ENCODE peak calls at places on chromosomes 4 and X, in ten cellular contexts. One of them, this sample, is unnamed. For H3K4me1, the result is how much of the 10 kb centered on the place peaks cover.

GRCh38 chrX:49884290-49884862 is 5.1 kb downstream of the USP27X start:
- DNase-seq in OCI-LY7: peak
- DNase-seq in psoas muscle: peak
- DNase-seq in Panc1: peak
- DNase-seq in prostate gland: peak
- DNase-seq in thyroid gland: peak
- DNase-seq in spleen: peak
- DNase-seq in mesendoderm: peak
- DNase-seq in cardiac muscle cell: peak
- DNase-seq in GM12878: peak
- DNase-seq in this sample: peak

GRCh38 chrX:13646154-13646549 is 6.8 kb upstream of the TCEANC start:
- DNase-seq in OCI-LY7: peak
- DNase-seq in psoas muscle: no peak
- DNase-seq in Panc1: no peak
- DNase-seq in prostate gland: peak
- DNase-seq in thyroid gland: peak
- DNase-seq in spleen: no peak
- DNase-seq in mesendoderm: peak
- DNase-seq in cardiac muscle cell: peak
- DNase-seq in GM12878: no peak
- DNase-seq in this sample: peak

GRCh38 chr4:1715002-1715761 is 3.1 kb upstream of the SLBP start:
- DNase-seq in OCI-LY7: peak
- DNase-seq in psoas muscle: no peak
- DNase-seq in Panc1: no peak
- DNase-seq in prostate gland: no peak
- DNase-seq in thyroid gland: no peak
- DNase-seq in spleen: peak
- DNase-seq in mesendoderm: no peak
- DNase-seq in cardiac muscle cell: no peak
- DNase-seq in GM12878: no peak
- DNase-seq in this sample: no peak

GRCh38 chrX:154458116-154458953 is at the start of gene PLXNA3:
- DNase-seq in OCI-LY7: peak
- DNase-seq in psoas muscle: peak
- DNase-seq in Panc1: no peak
- DNase-seq in prostate gland: no peak
- DNase-seq in thyroid gland: peak
- DNase-seq in spleen: peak
- DNase-seq in mesendoderm: peak
- DNase-seq in cardiac muscle cell: peak
- DNase-seq in GM12878: no peak
- DNase-seq in this sample: no peak

GRCh38 chr4:100913685-100914084 is 395.9 kb upstream of the EMCN start:
- DNase-seq in OCI-LY7: no peak
- DNase-seq in psoas muscle: no peak
- DNase-seq in Panc1: no peak
- DNase-seq in prostate gland: no peak
- DNase-seq in thyroid gland: no peak
- DNase-seq in spleen: no peak
- DNase-seq in mesendoderm: peak
- DNase-seq in cardiac muscle cell: no peak
- DNase-seq in GM12878: no peak
- DNase-seq in this sample: peak

GRCh38 chr4:108172231-108172779 is 3.6 kb upstream of the LEF1 start:
- DNase-seq in OCI-LY7: peak
- DNase-seq in psoas muscle: peak
- DNase-seq in Panc1: no peak
- DNase-seq in prostate gland: no peak
- DNase-seq in thyroid gland: no peak
- DNase-seq in spleen: no peak
- DNase-seq in mesendoderm: no peak
- DNase-seq in cardiac muscle cell: peak
- DNase-seq in GM12878: no peak
- DNase-seq in this sample: no peak

GRCh38 chr4:145154573-145154972 is 25.8 kb downstream of the OTUD4 start:
- DNase-seq in OCI-LY7: peak
- DNase-seq in psoas muscle: no peak
- DNase-seq in Panc1: no peak
- DNase-seq in prostate gland: no peak
- DNase-seq in thyroid gland: peak
- DNase-seq in spleen: no peak
- DNase-seq in mesendoderm: peak
- DNase-seq in cardiac muscle cell: peak
- DNase-seq in GM12878: no peak
- DNase-seq in this sample: no peak

GRCh38 chr4:7118013-7118832 is 50.4 kb upstream of the GRPEL1 start:
- DNase-seq in OCI-LY7: no peak
- DNase-seq in psoas muscle: no peak
- DNase-seq in Panc1: no peak
- DNase-seq in prostate gland: no peak
- DNase-seq in thyroid gland: no peak
- DNase-seq in spleen: no peak
- DNase-seq in mesendoderm: no peak
- DNase-seq in cardiac muscle cell: no peak
- DNase-seq in GM12878: no peak
- DNase-seq in this sample: no peak

GRCh38 chr4:168515222-168516011 is 18.6 kb downstream of the PALLD start:
- DNase-seq in OCI-LY7: no peak
- DNase-seq in psoas muscle: no peak
- DNase-seq in Panc1: no peak
- DNase-seq in prostate gland: no peak
- DNase-seq in thyroid gland: peak
- DNase-seq in spleen: no peak
- DNase-seq in mesendoderm: no peak
- DNase-seq in cardiac muscle cell: no peak
- DNase-seq in GM12878: no peak
- DNase-seq in this sample: no peak

GRCh38 chr4:186854256-186854655 is 130.6 kb upstream of the FAT1 start:
- DNase-seq in OCI-LY7: no peak
- DNase-seq in psoas muscle: no peak
- DNase-seq in Panc1: no peak
- DNase-seq in prostate gland: no peak
- DNase-seq in thyroid gland: no peak
- DNase-seq in spleen: no peak
- DNase-seq in mesendoderm: no peak
- DNase-seq in cardiac muscle cell: no peak
- DNase-seq in GM12878: no peak
- DNase-seq in this sample: no peak

GRCh38 chr4:186857793-186858192 is 134.1 kb upstream of the FAT1 start:
- DNase-seq in OCI-LY7: no peak
- DNase-seq in psoas muscle: no peak
- DNase-seq in Panc1: no peak
- DNase-seq in prostate gland: no peak
- DNase-seq in thyroid gland: no peak
- DNase-seq in spleen: no peak
- DNase-seq in mesendoderm: no peak
- DNase-seq in cardiac muscle cell: no peak
- DNase-seq in GM12878: no peak
- DNase-seq in this sample: no peak

GRCh38 chr4:186859420-186859819 is 135.8 kb upstream of the FAT1 start:
- DNase-seq in OCI-LY7: no peak
- DNase-seq in psoas muscle: no peak
- DNase-seq in Panc1: no peak
- DNase-seq in prostate gland: no peak
- DNase-seq in thyroid gland: no peak
- DNase-seq in spleen: no peak
- DNase-seq in mesendoderm: peak
- DNase-seq in cardiac muscle cell: no peak
- DNase-seq in GM12878: no peak
- DNase-seq in this sample: no peak

GRCh38 chr4:186855111-186855510 is 131.5 kb upstream of the FAT1 start:
- DNase-seq in OCI-LY7: no peak
- DNase-seq in psoas muscle: no peak
- DNase-seq in Panc1: no peak
- DNase-seq in prostate gland: no peak
- DNase-seq in thyroid gland: no peak
- DNase-seq in spleen: no peak
- DNase-seq in mesendoderm: no peak
- DNase-seq in cardiac muscle cell: no peak
- DNase-seq in GM12878: no peak
- DNase-seq in this sample: no peak

GRCh38 chr4:186858355-186858754 is 134.7 kb upstream of the FAT1 start:
- DNase-seq in OCI-LY7: no peak
- DNase-seq in psoas muscle: no peak
- DNase-seq in Panc1: no peak
- DNase-seq in prostate gland: no peak
- DNase-seq in thyroid gland: no peak
- DNase-seq in spleen: no peak
- DNase-seq in mesendoderm: no peak
- DNase-seq in cardiac muscle cell: no peak
- DNase-seq in GM12878: no peak
- DNase-seq in this sample: no peak
- H3K4me1 ChIP-seq in OCI-LY7: under half
- H3K4me1 ChIP-seq in psoas muscle: under half
- H3K4me1 ChIP-seq in Panc1: under half
- H3K4me1 ChIP-seq in prostate gland: under half
- H3K4me1 ChIP-seq in thyroid gland: under half
- H3K4me1 ChIP-seq in spleen: under half
- H3K4me1 ChIP-seq in mesendoderm: under half
- H3K4me1 ChIP-seq in cardiac muscle cell: under half
- H3K4me1 ChIP-seq in GM12878: under half
- H3K4me1 ChIP-seq in this sample: under half

DNA sequence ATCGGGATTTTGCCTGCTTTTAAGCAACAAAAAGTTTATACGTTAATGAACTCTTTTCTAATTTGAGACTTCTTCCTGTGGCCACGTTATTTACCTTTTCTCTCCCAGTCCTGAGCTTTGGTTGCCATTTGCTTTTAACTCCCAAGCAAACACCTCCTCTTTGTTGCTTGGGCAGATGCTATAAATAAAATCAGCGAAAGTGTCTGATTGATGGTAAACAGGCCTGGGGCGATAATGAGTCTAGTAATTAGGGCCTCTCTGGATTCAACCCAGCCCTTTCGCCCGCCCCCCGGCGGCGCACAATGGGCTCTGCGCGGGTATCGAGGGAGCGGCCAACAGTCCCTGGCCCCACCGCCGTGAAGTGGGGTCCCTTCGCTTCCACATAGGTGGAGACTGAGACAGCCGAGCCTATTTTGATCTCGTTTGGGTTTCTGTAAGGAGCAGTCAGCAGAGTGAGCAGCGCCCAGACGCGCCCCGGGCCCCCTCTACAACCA is 791 bp downstream of the CLGN start:
- DNase-seq in OCI-LY7: peak
- DNase-seq in psoas muscle: peak
- DNase-seq in Panc1: no peak
- DNase-seq in prostate gland: no peak
- DNase-seq in thyroid gland: no peak
- DNase-seq in spleen: no peak
- DNase-seq in mesendoderm: peak
- DNase-seq in cardiac muscle cell: peak
- DNase-seq in GM12878: no peak
- DNase-seq in this sample: no peak
- H3K4me3 ChIP-seq in OCI-LY7: peak
- H3K4me3 ChIP-seq in psoas muscle: peak
- H3K4me3 ChIP-seq in Panc1: peak
- H3K4me3 ChIP-seq in prostate gland: peak
- H3K4me3 ChIP-seq in thyroid gland: peak
- H3K4me3 ChIP-seq in spleen: peak
- H3K4me3 ChIP-seq in mesendoderm: peak
- H3K4me3 ChIP-seq in cardiac muscle cell: peak
- H3K4me3 ChIP-seq in GM12878: peak
- H3K4me3 ChIP-seq in this sample: peak

GRCh38 chr4:59537231-59537886 is 1662.8 kb upstream of the ADGRL3 start:
- DNase-seq in OCI-LY7: no peak
- DNase-seq in psoas muscle: no peak
- DNase-seq in Panc1: peak
- DNase-seq in prostate gland: no peak
- DNase-seq in thyroid gland: no peak
- DNase-seq in spleen: no peak
- DNase-seq in mesendoderm: no peak
- DNase-seq in cardiac muscle cell: no peak
- DNase-seq in GM12878: no peak
- DNase-seq in this sample: no peak

GRCh38 chr4:59540311-59540710 is 1659.8 kb upstream of the ADGRL3 start:
- DNase-seq in OCI-LY7: no peak
- DNase-seq in psoas muscle: no peak
- DNase-seq in Panc1: no peak
- DNase-seq in prostate gland: no peak
- DNase-seq in thyroid gland: no peak
- DNase-seq in spleen: no peak
- DNase-seq in mesendoderm: no peak
- DNase-seq in cardiac muscle cell: no peak
- DNase-seq in GM12878: no peak
- DNase-seq in this sample: no peak

DNA sequence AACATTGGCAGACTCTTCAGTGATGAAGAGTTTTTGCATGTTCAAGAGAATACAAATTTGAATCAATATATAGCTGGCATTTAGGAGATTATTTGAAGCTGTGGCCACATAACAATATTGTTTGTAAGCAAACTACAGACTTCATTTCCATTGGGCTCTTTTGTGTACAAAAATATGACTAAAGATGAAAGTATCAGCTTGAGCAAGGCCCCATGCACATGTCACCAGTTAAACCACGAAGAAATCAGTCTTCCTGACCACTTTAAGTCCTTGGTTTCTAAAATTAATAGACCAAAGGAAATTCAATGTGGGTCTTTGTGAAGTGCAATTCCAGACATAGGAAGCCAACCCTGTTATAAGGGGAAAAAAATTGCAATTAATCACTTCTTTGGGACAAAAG is 1664.6 kb upstream of the ADGRL3 start:
- DNase-seq in OCI-LY7: no peak
- DNase-seq in psoas muscle: no peak
- DNase-seq in Panc1: no peak
- DNase-seq in prostate gland: no peak
- DNase-seq in thyroid gland: no peak
- DNase-seq in spleen: no peak
- DNase-seq in mesendoderm: no peak
- DNase-seq in cardiac muscle cell: no peak
- DNase-seq in GM12878: no peak
- DNase-seq in this sample: no peak
- H3K27ac ChIP-seq in OCI-LY7: no peak
- H3K27ac ChIP-seq in psoas muscle: no peak
- H3K27ac ChIP-seq in Panc1: no peak
- H3K27ac ChIP-seq in prostate gland: no peak
- H3K27ac ChIP-seq in thyroid gland: no peak
- H3K27ac ChIP-seq in spleen: no peak
- H3K27ac ChIP-seq in mesendoderm: no peak
- H3K27ac ChIP-seq in cardiac muscle cell: no peak
- H3K27ac ChIP-seq in GM12878: no peak
- H3K27ac ChIP-seq in this sample: no peak

DNA sequence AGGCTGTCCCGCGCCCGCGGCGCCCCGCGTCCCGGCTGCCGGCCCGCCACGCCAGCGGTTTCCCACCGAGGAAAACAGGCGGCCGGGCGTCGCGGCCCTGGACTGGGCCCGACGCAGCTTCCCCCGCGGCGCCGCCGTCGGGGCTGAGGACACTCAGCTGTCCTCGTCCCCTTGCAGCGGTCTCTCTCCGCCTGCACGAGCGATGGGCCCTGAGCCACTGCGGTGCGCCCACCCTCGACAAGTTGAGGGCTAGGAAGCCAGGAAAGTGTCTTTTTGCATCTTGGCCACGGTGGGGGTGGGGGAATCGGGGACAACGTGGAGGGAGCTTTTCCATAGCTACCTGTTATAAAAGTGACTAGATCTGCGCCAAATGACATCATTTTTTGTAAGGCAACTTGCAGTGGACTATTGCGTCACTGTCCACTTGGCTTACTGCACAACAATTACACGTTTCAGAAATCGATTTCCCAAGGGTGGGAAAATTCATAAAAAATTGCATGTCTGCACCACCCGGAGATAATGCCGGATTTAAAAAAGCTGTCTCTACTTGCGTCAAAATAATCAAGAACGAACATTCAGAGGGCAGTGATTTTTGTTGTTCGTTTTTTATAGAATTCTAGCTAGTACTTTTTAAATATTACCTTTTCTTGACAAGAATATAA is 1.1 kb downstream of the KLHL15 start:
- DNase-seq in OCI-LY7: no peak
- DNase-seq in psoas muscle: no peak
- DNase-seq in Panc1: no peak
- DNase-seq in prostate gland: peak
- DNase-seq in thyroid gland: no peak
- DNase-seq in spleen: no peak
- DNase-seq in mesendoderm: peak
- DNase-seq in cardiac muscle cell: no peak
- DNase-seq in GM12878: no peak
- DNase-seq in this sample: no peak
- H3K4me1 ChIP-seq in OCI-LY7: under half
- H3K4me1 ChIP-seq in psoas muscle: under half
- H3K4me1 ChIP-seq in Panc1: under half
- H3K4me1 ChIP-seq in prostate gland: under half
- H3K4me1 ChIP-seq in thyroid gland: under half
- H3K4me1 ChIP-seq in spleen: under half
- H3K4me1 ChIP-seq in mesendoderm: under half
- H3K4me1 ChIP-seq in cardiac muscle cell: under half
- H3K4me1 ChIP-seq in GM12878: under half
- H3K4me1 ChIP-seq in this sample: under half

This sample was measured in iPS DF 6.9.